ENCODE peak calls at places on chromosome 9, in ten cellular contexts. U is GM06990, M is MCF 10A, P is NCI-H1105, K is GM12878, A is WTC11, D is fibroblast of mammary gland, S is NCI-H1092, H is cardiac fibroblast, N is cardiac muscle cell. X is an unnamed sample.
A peak's percentile ranks its signal among the peaks of the same experiment; 100 is the strongest.

GRCh38 chr9:561430-561829 is 280.1 kb upstream of the DMRT1 start:
- DNase-seq in U (no peak), M (peak; percentile 68), P (no peak), K (no peak), A (no peak), D (peak; percentile 84), S (no peak), H (peak; percentile 78), N (no peak), X (no peak)

GRCh38 chr9:133759146-133759900 is 21.2 kb upstream of the SARDH start:
- DNase-seq in U (no peak), M (no peak), P (no peak), K (no peak), A (peak; percentile 48), D (peak; percentile 60), S (no peak), H (no peak), N (peak; percentile 32), X (peak; percentile 22)

GRCh38 chr9:892123-892522 is 50.6 kb downstream of the DMRT1 start:
- DNase-seq in U (no peak), M (no peak), P (no peak), K (no peak), A (no peak), D (no peak), S (no peak), H (no peak), N (no peak), X (no peak)

GRCh38 chr9:117826837-117827236 is 122.6 kb downstream of the TLR4 start:
- DNase-seq in U (no peak), M (no peak), P (no peak), K (no peak), A (no peak), D (no peak), S (no peak), H (no peak), N (no peak), X (no peak)

GRCh38 chr9:136002886-136003285 is 41.7 kb upstream of the UBAC1 start:
- DNase-seq in U (no peak), M (no peak), P (no peak), K (no peak), A (no peak), D (no peak), S (no peak), H (peak; percentile 43), N (no peak), X (no peak)

GRCh38 chr9:108041551-108041950 is 552.0 kb upstream of the KLF4 start:
- DNase-seq in U (no peak), M (peak; percentile 89), P (no peak), K (no peak), A (no peak), D (peak; percentile 89), S (no peak), H (peak; percentile 54), N (no peak), X (no peak)

GRCh38 chr9:96331236-96331947 is 29.4 kb upstream of the HSD17B3 start:
- DNase-seq in U (no peak), M (no peak), P (no peak), K (no peak), A (no peak), D (peak; percentile 7), S (no peak), H (peak; percentile 21), N (no peak), X (no peak)

GRCh38 chr9:134061019-134061687 is 6.7 kb downstream of the BRD3 start:
- DNase-seq in U (no peak), M (no peak), P (no peak), K (no peak), A (no peak), D (no peak), S (no peak), H (no peak), N (no peak), X (peak; percentile 13)

GRCh38 chr9:101356619-101357018 is 28.2 kb downstream of the BAAT start:
- DNase-seq in U (no peak), M (no peak), P (no peak), K (no peak), A (no peak), D (no peak), S (no peak), H (no peak), N (no peak), X (no peak)

GRCh38 chr9:114400219-114400618 is 12.4 kb upstream of the AKNA start:
- DNase-seq in U (no peak), M (no peak), P (no peak), K (no peak), A (no peak), D (no peak), S (no peak), H (no peak), N (no peak), X (no peak)

GRCh38 chr9:6943293-6943692 is 185.5 kb downstream of the KDM4C start:
- DNase-seq in U (no peak), M (no peak), P (no peak), K (no peak), A (no peak), D (no peak), S (no peak), H (no peak), N (no peak), X (no peak)

GRCh38 chr9:79060726-79061125 is 511.0 kb upstream of the TLE4 start:
- DNase-seq in U (no peak), M (peak; percentile 1), P (no peak), K (no peak), A (no peak), D (peak; percentile 1), S (no peak), H (no peak), N (no peak), X (no peak)

GRCh38 chr9:88991066-88992030 is at the start of gene S1PR3:
- DNase-seq in U (no peak), M (peak; percentile 46), P (peak; percentile 16), K (no peak), A (peak; percentile 78), D (peak; percentile 54), S (no peak), H (peak; percentile 54), N (peak; percentile 81), X (peak; percentile 64)

GRCh38 chr9:138049085-138049778 is 171.7 kb downstream of the CACNA1B start:
- DNase-seq in U (no peak), M (no peak), P (no peak), K (no peak), A (no peak), D (no peak), S (no peak), H (no peak), N (no peak), X (no peak)

GRCh38 chr9:106775960-106776359 is 87.0 kb upstream of the ZNF462 start:
- DNase-seq in U (no peak), M (peak; percentile 14), P (no peak), K (no peak), A (no peak), D (no peak), S (no peak), H (no peak), N (no peak), X (no peak)

GRCh38 chr9:91790912-91791311 is 159.1 kb downstream of the ROR2 start:
- DNase-seq in U (no peak), M (no peak), P (no peak), K (no peak), A (no peak), D (peak; percentile 61), S (no peak), H (no peak), N (no peak), X (no peak)

GRCh38 chr9:137049544-137050449 is 3.8 kb upstream of the NPDC1 start:
- DNase-seq in U (no peak), M (peak; percentile 61), P (peak; percentile 24), K (no peak), A (peak; percentile 84), D (peak; percentile 36), S (peak; percentile 61), H (peak; percentile 61), N (peak; percentile 81), X (peak; percentile 84)

GRCh38 chr9:16062542-16063240 is 509.8 kb downstream of the CCDC171 start:
- DNase-seq in U (no peak), M (peak; percentile 97), P (no peak), K (no peak), A (no peak), D (peak; percentile 98), S (no peak), H (peak; percentile 42), N (no peak), X (no peak)

GRCh38 chr9:123893831-123894460 is 36.0 kb downstream of the DENND1A start:
- DNase-seq in U (peak; percentile 18), M (peak; percentile 4), P (no peak), K (no peak), A (no peak), D (peak; percentile 79), S (no peak), H (peak; percentile 35), N (no peak), X (no peak)

GRCh38 chr9:91664669-91665068 is 241.0 kb upstream of the NFIL3 start:
- DNase-seq in U (no peak), M (no peak), P (no peak), K (no peak), A (no peak), D (no peak), S (no peak), H (no peak), N (no peak), X (no peak)

GRCh38 chr9:100819980-100820379 is 208.5 kb upstream of the PLPPR1 start:
- DNase-seq in U (no peak), M (no peak), P (no peak), K (no peak), A (no peak), D (no peak), S (no peak), H (no peak), N (no peak), X (no peak)

GRCh38 chr9:127724012-127724411 is 8.1 kb downstream of the TTC16 start:
- DNase-seq in U (no peak), M (no peak), P (no peak), K (no peak), A (no peak), D (no peak), S (no peak), H (no peak), N (no peak), X (no peak)

GRCh38 chr9:69134412-69134811 is 39.7 kb upstream of the TJP2 start:
- DNase-seq in U (no peak), M (no peak), P (no peak), K (no peak), A (no peak), D (no peak), S (no peak), H (no peak), N (no peak), X (no peak)

GRCh38 chr9:134544388-134545212 is 97.0 kb upstream of the COL5A1 start:
- DNase-seq in U (no peak), M (peak; percentile 40), P (no peak), K (no peak), A (no peak), D (peak; percentile 63), S (no peak), H (peak; percentile 84), N (peak; percentile 13), X (no peak)

GRCh38 chr9:86602715-86603114 is 248.5 kb upstream of the TUT7 start:
- DNase-seq in U (no peak), M (no peak), P (no peak), K (no peak), A (no peak), D (no peak), S (no peak), H (no peak), N (no peak), X (no peak)

X was measured in glutamatergic neuron.